ENCODE peak calls at places on chromosome 10, in five cellular contexts. One of them, this sample, is unnamed.

GRCh38 chr10:79219276-79219957 is 127.9 kb upstream of the PPIF start:
- DNase-seq in stimulated activated CD4-positive, alpha-beta T cell treated with anti-CD3 and anti-CD28 coated beads, Interleukin-2, amount 100 ng/mL, for 4 hours: no peak
- DNase-seq in endothelial cell: no peak
- DNase-seq in amniotic stem cell: no peak
- DNase-seq in Kasumi-1: no peak
- DNase-seq in this sample: no peak

GRCh38 chr10:62772186-62772950 is 32.2 kb upstream of the ADO start:
- DNase-seq in stimulated activated CD4-positive, alpha-beta T cell treated with anti-CD3 and anti-CD28 coated beads, Interleukin-2, amount 100 ng/mL, for 4 hours: no peak
- DNase-seq in endothelial cell: no peak
- DNase-seq in amniotic stem cell: no peak
- DNase-seq in Kasumi-1: no peak
- DNase-seq in this sample: no peak

GRCh38 chr10:27661511-27662286 is 83.9 kb downstream of the MKX start:
- DNase-seq in stimulated activated CD4-positive, alpha-beta T cell treated with anti-CD3 and anti-CD28 coated beads, Interleukin-2, amount 100 ng/mL, for 4 hours: no peak
- DNase-seq in endothelial cell: no peak
- DNase-seq in amniotic stem cell: no peak
- DNase-seq in Kasumi-1: no peak
- DNase-seq in this sample: peak

GRCh38 chr10:79982861-79983260 is 34.0 kb upstream of the SFTPD start:
- DNase-seq in stimulated activated CD4-positive, alpha-beta T cell treated with anti-CD3 and anti-CD28 coated beads, Interleukin-2, amount 100 ng/mL, for 4 hours: no peak
- DNase-seq in endothelial cell: no peak
- DNase-seq in amniotic stem cell: no peak
- DNase-seq in Kasumi-1: no peak
- DNase-seq in this sample: no peak

GRCh38 chr10:109784236-109784635 is 139.1 kb downstream of the XPNPEP1 start:
- DNase-seq in stimulated activated CD4-positive, alpha-beta T cell treated with anti-CD3 and anti-CD28 coated beads, Interleukin-2, amount 100 ng/mL, for 4 hours: no peak
- DNase-seq in endothelial cell: no peak
- DNase-seq in amniotic stem cell: no peak
- DNase-seq in Kasumi-1: no peak
- DNase-seq in this sample: no peak

GRCh38 chr10:36519909-36520308 is 605.5 kb upstream of the ANKRD30A start:
- DNase-seq in stimulated activated CD4-positive, alpha-beta T cell treated with anti-CD3 and anti-CD28 coated beads, Interleukin-2, amount 100 ng/mL, for 4 hours: no peak
- DNase-seq in endothelial cell: no peak
- DNase-seq in amniotic stem cell: no peak
- DNase-seq in Kasumi-1: no peak
- DNase-seq in this sample: no peak

GRCh38 chr10:97028832-97029178 is 157.0 kb downstream of the SLIT1 start:
- DNase-seq in stimulated activated CD4-positive, alpha-beta T cell treated with anti-CD3 and anti-CD28 coated beads, Interleukin-2, amount 100 ng/mL, for 4 hours: no peak
- DNase-seq in endothelial cell: no peak
- DNase-seq in amniotic stem cell: no peak
- DNase-seq in Kasumi-1: no peak
- DNase-seq in this sample: no peak

GRCh38 chr10:99888623-99889022 is 106.2 kb downstream of the ABCC2 start:
- DNase-seq in stimulated activated CD4-positive, alpha-beta T cell treated with anti-CD3 and anti-CD28 coated beads, Interleukin-2, amount 100 ng/mL, for 4 hours: no peak
- DNase-seq in endothelial cell: no peak
- DNase-seq in amniotic stem cell: no peak
- DNase-seq in Kasumi-1: no peak
- DNase-seq in this sample: no peak

GRCh38 chr10:77090381-77091356 is 546.9 kb downstream of the KCNMA1 start:
- DNase-seq in stimulated activated CD4-positive, alpha-beta T cell treated with anti-CD3 and anti-CD28 coated beads, Interleukin-2, amount 100 ng/mL, for 4 hours: no peak
- DNase-seq in endothelial cell: no peak
- DNase-seq in amniotic stem cell: no peak
- DNase-seq in Kasumi-1: no peak
- DNase-seq in this sample: no peak

GRCh38 chr10:32244011-32244410 is 102.9 kb downstream of the EPC1 start:
- DNase-seq in stimulated activated CD4-positive, alpha-beta T cell treated with anti-CD3 and anti-CD28 coated beads, Interleukin-2, amount 100 ng/mL, for 4 hours: no peak
- DNase-seq in endothelial cell: no peak
- DNase-seq in amniotic stem cell: no peak
- DNase-seq in Kasumi-1: no peak
- DNase-seq in this sample: no peak

GRCh38 chr10:29026065-29026797 is 262.6 kb upstream of the LYZL1 start:
- DNase-seq in stimulated activated CD4-positive, alpha-beta T cell treated with anti-CD3 and anti-CD28 coated beads, Interleukin-2, amount 100 ng/mL, for 4 hours: no peak
- DNase-seq in endothelial cell: no peak
- DNase-seq in amniotic stem cell: no peak
- DNase-seq in Kasumi-1: no peak
- DNase-seq in this sample: no peak

GRCh38 chr10:60549686-60550085 is 160.0 kb upstream of the ANK3 start:
- DNase-seq in stimulated activated CD4-positive, alpha-beta T cell treated with anti-CD3 and anti-CD28 coated beads, Interleukin-2, amount 100 ng/mL, for 4 hours: no peak
- DNase-seq in endothelial cell: no peak
- DNase-seq in amniotic stem cell: no peak
- DNase-seq in Kasumi-1: peak
- DNase-seq in this sample: no peak

GRCh38 chr10:43076311-43076875 is 476 bp upstream of the RET start:
- DNase-seq in stimulated activated CD4-positive, alpha-beta T cell treated with anti-CD3 and anti-CD28 coated beads, Interleukin-2, amount 100 ng/mL, for 4 hours: no peak
- DNase-seq in endothelial cell: no peak
- DNase-seq in amniotic stem cell: no peak
- DNase-seq in Kasumi-1: peak
- DNase-seq in this sample: no peak

GRCh38 chr10:7792541-7792940 is 4.6 kb downstream of the ATP5F1C start:
- DNase-seq in stimulated activated CD4-positive, alpha-beta T cell treated with anti-CD3 and anti-CD28 coated beads, Interleukin-2, amount 100 ng/mL, for 4 hours: no peak
- DNase-seq in endothelial cell: no peak
- DNase-seq in amniotic stem cell: no peak
- DNase-seq in Kasumi-1: no peak
- DNase-seq in this sample: no peak

GRCh38 chr10:30857803-30858202 is 173.9 kb downstream of the ZNF438 start:
- DNase-seq in stimulated activated CD4-positive, alpha-beta T cell treated with anti-CD3 and anti-CD28 coated beads, Interleukin-2, amount 100 ng/mL, for 4 hours: no peak
- DNase-seq in endothelial cell: no peak
- DNase-seq in amniotic stem cell: no peak
- DNase-seq in Kasumi-1: peak
- DNase-seq in this sample: peak

GRCh38 chr10:50987934-50988333 is 86.4 kb upstream of the PRKG1 start:
- DNase-seq in stimulated activated CD4-positive, alpha-beta T cell treated with anti-CD3 and anti-CD28 coated beads, Interleukin-2, amount 100 ng/mL, for 4 hours: no peak
- DNase-seq in endothelial cell: no peak
- DNase-seq in amniotic stem cell: no peak
- DNase-seq in Kasumi-1: no peak
- DNase-seq in this sample: no peak

GRCh38 chr10:13632879-13633437 is 46.2 kb downstream of the PRPF18 start:
- DNase-seq in stimulated activated CD4-positive, alpha-beta T cell treated with anti-CD3 and anti-CD28 coated beads, Interleukin-2, amount 100 ng/mL, for 4 hours: no peak
- DNase-seq in endothelial cell: no peak
- DNase-seq in amniotic stem cell: no peak
- DNase-seq in Kasumi-1: no peak
- DNase-seq in this sample: no peak

GRCh38 chr10:57624856-57625592 is 642.7 kb downstream of the IPMK start:
- DNase-seq in stimulated activated CD4-positive, alpha-beta T cell treated with anti-CD3 and anti-CD28 coated beads, Interleukin-2, amount 100 ng/mL, for 4 hours: no peak
- DNase-seq in endothelial cell: no peak
- DNase-seq in amniotic stem cell: no peak
- DNase-seq in Kasumi-1: no peak
- DNase-seq in this sample: no peak

GRCh38 chr10:117609095-117609821 is 66.7 kb downstream of the EMX2 start:
- DNase-seq in stimulated activated CD4-positive, alpha-beta T cell treated with anti-CD3 and anti-CD28 coated beads, Interleukin-2, amount 100 ng/mL, for 4 hours: no peak
- DNase-seq in endothelial cell: no peak
- DNase-seq in amniotic stem cell: no peak
- DNase-seq in Kasumi-1: no peak
- DNase-seq in this sample: no peak

GRCh38 chr10:117541909-117542705 is 439 bp upstream of the EMX2 start:
- DNase-seq in stimulated activated CD4-positive, alpha-beta T cell treated with anti-CD3 and anti-CD28 coated beads, Interleukin-2, amount 100 ng/mL, for 4 hours: no peak
- DNase-seq in endothelial cell: peak
- DNase-seq in amniotic stem cell: no peak
- DNase-seq in Kasumi-1: no peak
- DNase-seq in this sample: no peak

GRCh38 chr10:111107023-111107422 is 30.2 kb downstream of the ADRA2A start:
- DNase-seq in stimulated activated CD4-positive, alpha-beta T cell treated with anti-CD3 and anti-CD28 coated beads, Interleukin-2, amount 100 ng/mL, for 4 hours: no peak
- DNase-seq in endothelial cell: peak
- DNase-seq in amniotic stem cell: no peak
- DNase-seq in Kasumi-1: no peak
- DNase-seq in this sample: no peak

GRCh38 chr10:118342638-118343020 is 505 bp upstream of the FAM204A start:
- DNase-seq in stimulated activated CD4-positive, alpha-beta T cell treated with anti-CD3 and anti-CD28 coated beads, Interleukin-2, amount 100 ng/mL, for 4 hours: no peak
- DNase-seq in endothelial cell: no peak
- DNase-seq in amniotic stem cell: no peak
- DNase-seq in Kasumi-1: no peak
- DNase-seq in this sample: peak

GRCh38 chr10:69501657-69502056 is 50.4 kb downstream of the TSPAN15 start:
- DNase-seq in stimulated activated CD4-positive, alpha-beta T cell treated with anti-CD3 and anti-CD28 coated beads, Interleukin-2, amount 100 ng/mL, for 4 hours: no peak
- DNase-seq in endothelial cell: no peak
- DNase-seq in amniotic stem cell: no peak
- DNase-seq in Kasumi-1: no peak
- DNase-seq in this sample: no peak

GRCh38 chr10:71323407-71323806 is 4.3 kb downstream of the SLC29A3 start:
- DNase-seq in stimulated activated CD4-positive, alpha-beta T cell treated with anti-CD3 and anti-CD28 coated beads, Interleukin-2, amount 100 ng/mL, for 4 hours: no peak
- DNase-seq in endothelial cell: no peak
- DNase-seq in amniotic stem cell: no peak
- DNase-seq in Kasumi-1: peak
- DNase-seq in this sample: peak

GRCh38 chr10:63217120-63217605 is 84.0 kb downstream of the NRBF2 start:
- DNase-seq in stimulated activated CD4-positive, alpha-beta T cell treated with anti-CD3 and anti-CD28 coated beads, Interleukin-2, amount 100 ng/mL, for 4 hours: peak
- DNase-seq in endothelial cell: no peak
- DNase-seq in amniotic stem cell: peak
- DNase-seq in Kasumi-1: peak
- DNase-seq in this sample: peak

GRCh38 chr10:21978191-21978862 is 25.2 kb downstream of the DNAJC1 start:
- DNase-seq in stimulated activated CD4-positive, alpha-beta T cell treated with anti-CD3 and anti-CD28 coated beads, Interleukin-2, amount 100 ng/mL, for 4 hours: no peak
- DNase-seq in endothelial cell: no peak
- DNase-seq in amniotic stem cell: no peak
- DNase-seq in Kasumi-1: no peak
- DNase-seq in this sample: no peak

GRCh38 chr10:107141539-107142061 is 22.9 kb downstream of the SORCS1 start:
- DNase-seq in stimulated activated CD4-positive, alpha-beta T cell treated with anti-CD3 and anti-CD28 coated beads, Interleukin-2, amount 100 ng/mL, for 4 hours: no peak
- DNase-seq in endothelial cell: no peak
- DNase-seq in amniotic stem cell: no peak
- DNase-seq in Kasumi-1: peak
- DNase-seq in this sample: no peak

GRCh38 chr10:131859341-131860020 is 41.3 kb upstream of the PPP2R2D start:
- DNase-seq in stimulated activated CD4-positive, alpha-beta T cell treated with anti-CD3 and anti-CD28 coated beads, Interleukin-2, amount 100 ng/mL, for 4 hours: no peak
- DNase-seq in endothelial cell: no peak
- DNase-seq in amniotic stem cell: no peak
- DNase-seq in Kasumi-1: no peak
- DNase-seq in this sample: no peak

GRCh38 chr10:43134126-43134905 is 3.9 kb upstream of the CSGALNACT2 start:
- DNase-seq in stimulated activated CD4-positive, alpha-beta T cell treated with anti-CD3 and anti-CD28 coated beads, Interleukin-2, amount 100 ng/mL, for 4 hours: no peak
- DNase-seq in endothelial cell: no peak
- DNase-seq in amniotic stem cell: no peak
- DNase-seq in Kasumi-1: no peak
- DNase-seq in this sample: no peak

GRCh38 chr10:16887565-16887964 is 70.3 kb upstream of the RSU1 start:
- DNase-seq in stimulated activated CD4-positive, alpha-beta T cell treated with anti-CD3 and anti-CD28 coated beads, Interleukin-2, amount 100 ng/mL, for 4 hours: no peak
- DNase-seq in endothelial cell: no peak
- DNase-seq in amniotic stem cell: peak
- DNase-seq in Kasumi-1: no peak
- DNase-seq in this sample: no peak

GRCh38 chr10:86958831-86959736 is 685 bp downstream of the SNCG start:
- DNase-seq in stimulated activated CD4-positive, alpha-beta T cell treated with anti-CD3 and anti-CD28 coated beads, Interleukin-2, amount 100 ng/mL, for 4 hours: no peak
- DNase-seq in endothelial cell: no peak
- DNase-seq in amniotic stem cell: no peak
- DNase-seq in Kasumi-1: no peak
- DNase-seq in this sample: no peak

This sample was measured in MV-4-11.